ENCODE peak calls at places on chromosomes 4 and X, in eight cellular contexts. E, A, F, Z, U, L, W and R are unnamed samples.

GRCh38 chrX:105876658-105877057 is 54.3 kb downstream of the NRK start:
- DNase-seq in E (no peak), A (no peak), F (peak; percentile 26), Z (no peak), U (peak; percentile 16), L (peak; percentile 64), W (no peak), R (no peak)

GRCh38 chr4:24511371-24512063 is 72.8 kb downstream of the DHX15 start:
- DNase-seq in E (no peak), A (no peak), F (no peak), Z (no peak), U (no peak), L (no peak), W (no peak), R (no peak)

GRCh38 chrX:38717871-38718270 is 83.4 kb upstream of the MID1IP1 start:
- DNase-seq in E (no peak), A (peak; percentile 10), F (peak; percentile 40), Z (no peak), U (peak; percentile 23), L (peak; percentile 46), W (no peak), R (no peak)

GRCh38 chr4:26267087-26267486 is 53.7 kb upstream of the RBPJ start:
- DNase-seq in E (peak; percentile 47), A (no peak), F (no peak), Z (no peak), U (peak; percentile 51), L (no peak), W (no peak), R (no peak)

GRCh38 chr4:178612725-178613124 is 1170.5 kb upstream of the AGA start:
- DNase-seq in E (no peak), A (no peak), F (no peak), Z (no peak), U (no peak), L (no peak), W (no peak), R (no peak)

GRCh38 chrX:110118535-110118934 is 115.6 kb downstream of the TMEM164 start:
- DNase-seq in E (no peak), A (no peak), F (no peak), Z (no peak), U (no peak), L (no peak), W (no peak), R (no peak)

GRCh38 chr4:6916587-6917444 is 7.2 kb downstream of the TBC1D14 start:
- DNase-seq in E (peak; percentile 80), A (peak; percentile 30), F (peak; percentile 68), Z (no peak), U (peak; percentile 26), L (no peak), W (peak; percentile 79), R (no peak)

GRCh38 chrX:154490021-154490413 is 412 bp downstream of the SLC10A3 start:
- DNase-seq in E (peak; percentile 30), A (no peak), F (no peak), Z (no peak), U (peak; percentile 61), L (peak; percentile 38), W (no peak), R (no peak)

GRCh38 chrX:55326985-55327384 is 62.3 kb upstream of the PAGE3 start:
- DNase-seq in E (peak; percentile 11), A (no peak), F (no peak), Z (no peak), U (no peak), L (no peak), W (no peak), R (no peak)

GRCh38 chrX:136028383-136028984 is 43.2 kb downstream of the SLC9A6 start:
- DNase-seq in E (no peak), A (peak; percentile 2), F (peak; percentile 68), Z (no peak), U (peak; percentile 70), L (peak; percentile 80), W (peak; percentile 58), R (no peak)

GRCh38 chr4:17309567-17310268 is 202.2 kb downstream of the QDPR start:
- DNase-seq in E (no peak), A (no peak), F (no peak), Z (no peak), U (no peak), L (no peak), W (no peak), R (no peak)

GRCh38 chr4:79308971-79309370 is 16.9 kb downstream of the NAA11 start:
- DNase-seq in E (no peak), A (no peak), F (no peak), Z (no peak), U (no peak), L (no peak), W (no peak), R (no peak)

GRCh38 chrX:73850124-73851013 is 287.4 kb downstream of the CHIC1 start:
- DNase-seq in E (peak; percentile 46), A (peak; percentile 36), F (peak; percentile 51), Z (no peak), U (peak; percentile 34), L (peak; percentile 58), W (no peak), R (no peak)

GRCh38 chr4:144646523-144647094 is 653 bp downstream of the HHIP start:
- DNase-seq in E (no peak), A (peak; percentile 14), F (peak; percentile 18), Z (peak; percentile 71), U (peak; percentile 22), L (no peak), W (no peak), R (peak; percentile 62)

GRCh38 chr4:82629238-82630000 is 67.6 kb upstream of the TMEM150C start:
- DNase-seq in E (no peak), A (no peak), F (no peak), Z (no peak), U (peak; percentile 65), L (no peak), W (no peak), R (no peak)

GRCh38 chrX:45668686-45669443 is 468.2 kb upstream of the DIPK2B start:
- DNase-seq in E (no peak), A (no peak), F (no peak), Z (no peak), U (peak; percentile 74), L (peak; percentile 81), W (no peak), R (no peak)

GRCh38 chr4:135385830-135386581 is 1184.4 kb upstream of the PABPC4L start:
- DNase-seq in E (no peak), A (no peak), F (no peak), Z (no peak), U (no peak), L (no peak), W (no peak), R (no peak)

DNA sequence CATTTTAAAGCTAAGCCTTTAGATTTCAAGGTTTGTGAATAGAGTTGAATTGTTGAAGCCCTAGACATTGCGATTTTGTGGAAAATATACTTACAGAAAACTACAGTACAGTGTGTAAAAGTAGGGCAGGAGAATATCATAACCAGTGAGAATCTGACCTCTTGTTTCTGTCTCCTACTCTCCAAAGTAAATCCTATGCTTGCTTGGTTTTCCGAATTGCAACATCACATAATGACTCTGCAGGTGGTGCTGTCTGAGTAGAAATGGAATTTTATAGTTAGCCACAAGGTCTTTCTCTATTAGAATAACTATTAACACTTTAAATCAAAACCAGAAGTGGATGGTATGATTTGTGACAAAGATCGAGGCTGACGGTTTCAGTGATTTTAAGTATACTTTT is 505.6 kb downstream of the RAPGEF2 start:
- DNase-seq in E (no peak), A (no peak), F (peak; percentile 87), Z (no peak), U (peak; percentile 45), L (peak; percentile 6), W (peak; percentile 37), R (no peak)
- TF ChIP-seq CTCF in E (no peak), A (no peak), F (peak; percentile 56), Z (no peak), U (peak; percentile 7), L (no peak), W (peak; percentile 20), R (no peak)

GRCh38 chr4:128811571-128812359 is 2.3 kb downstream of the JADE1 start:
- DNase-seq in E (peak; percentile 90), A (peak; percentile 87), F (peak; percentile 92), Z (peak; percentile 88), U (peak; percentile 95), L (peak; percentile 82), W (peak; percentile 70), R (peak; percentile 87)

GRCh38 chr4:128810871-128811570 is 1.5 kb downstream of the JADE1 start:
- DNase-seq in E (peak; percentile 85), A (peak; percentile 85), F (peak; percentile 88), Z (peak; percentile 70), U (peak; percentile 92), L (peak; percentile 88), W (peak; percentile 71), R (peak; percentile 88)

GRCh38 chr4:128809477-128810330 is at the start of gene JADE1:
- DNase-seq in E (peak; percentile 95), A (peak; percentile 87), F (peak; percentile 96), Z (peak; percentile 91), U (peak; percentile 98), L (peak; percentile 85), W (peak; percentile 69), R (peak; percentile 91)

GRCh38 chr4:128812360-128812958 is 3.0 kb downstream of the JADE1 start:
- DNase-seq in E (no peak), A (peak; percentile 34), F (no peak), Z (no peak), U (peak; percentile 75), L (peak; percentile 52), W (no peak), R (no peak)

GRCh38 chr4:128810331-128810870 is 901 bp downstream of the JADE1 start:
- DNase-seq in E (peak; percentile 43), A (peak; percentile 15), F (no peak), Z (no peak), U (peak; percentile 46), L (peak; percentile 13), W (peak; percentile 36), R (peak; percentile 21)
- TF ChIP-seq CTCF in E (no peak), A (no peak), F (peak; percentile 12), Z (no peak), U (no peak), L (no peak), W (no peak), R (no peak)

GRCh38 chr4:32268949-32269348 is 1548.8 kb downstream of the PCDH7 start:
- DNase-seq in E (no peak), A (no peak), F (peak; percentile 11), Z (no peak), U (peak; percentile 8), L (peak; percentile 10), W (no peak), R (no peak)
- TF ChIP-seq CTCF in E (no peak), A (no peak), F (peak; percentile 33), Z (no peak), U (no peak), L (peak; percentile 44), W (no peak), R (no peak)

GRCh38 chr4:1767770-1768366 is 25.2 kb upstream of the FGFR3 start:
- DNase-seq in E (peak; percentile 45), A (peak; percentile 75), F (peak; percentile 71), Z (peak; percentile 82), U (peak; percentile 42), L (no peak), W (no peak), R (peak; percentile 69)
- TF ChIP-seq CTCF in E (no peak), A (no peak), F (peak; percentile 45), Z (peak; percentile 65), U (peak; percentile 47), L (no peak), W (peak; percentile 40), R (peak; percentile 25)

DNA sequence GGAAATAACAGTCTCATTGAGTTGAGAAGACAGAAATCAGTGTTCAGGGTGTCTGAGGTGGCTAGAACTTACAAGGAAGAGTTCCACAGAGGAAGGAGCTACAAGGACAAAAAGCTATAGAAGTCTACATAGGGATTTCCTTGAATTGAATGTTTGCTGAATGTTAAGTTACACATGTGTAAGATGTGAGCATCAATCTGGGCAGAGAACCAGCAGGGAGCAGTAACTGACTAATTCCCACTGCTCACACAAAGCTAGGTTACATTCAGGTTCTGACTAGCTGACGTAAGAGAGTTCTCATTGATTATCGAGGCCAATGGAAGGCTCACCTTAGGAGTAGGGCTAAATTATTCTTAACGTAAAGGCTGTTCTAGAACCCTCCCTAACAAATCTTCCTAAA is 60.5 kb downstream of the SLC30A9 start:
- DNase-seq in E (no peak), A (no peak), F (no peak), Z (no peak), U (peak; percentile 5), L (no peak), W (no peak), R (no peak)
- TF ChIP-seq CTCF in E (no peak), A (no peak), F (no peak), Z (no peak), U (no peak), L (no peak), W (no peak), R (no peak)